ENCODE peak calls at places on chromosomes 5 and 9, in five cellular contexts. K is T-helper 1 cell; P is T-helper 2 cell; S is effector memory CD4-positive, alpha-beta T cell; N is NCI-H2081. Y is an unnamed sample.

GRCh38 chr5:159883522-159883950 is 32.7 kb upstream of the ADRA1B start:
- DNase-seq in N (no peak), S (no peak), K (no peak), P (no peak), Y (no peak)

GRCh38 chr5:38323645-38324295 is 65.4 kb downstream of the EGFLAM start:
- DNase-seq in N (no peak), P (no peak), K (no peak), S (no peak), Y (no peak)

GRCh38 chr9:23537192-23538059 is 288.6 kb downstream of the ELAVL2 start:
- DNase-seq in K (no peak), P (no peak), S (no peak), N (no peak), Y (no peak)

GRCh38 chr5:128264567-128264966 is 181.0 kb downstream of the SLC12A2 start:
- DNase-seq in K (no peak), N (peak), S (no peak), P (no peak), Y (no peak)

GRCh38 chr9:82124090-82124489 is 135.5 kb downstream of the SPATA31D1 start:
- DNase-seq in P (no peak), N (no peak), K (no peak), S (no peak), Y (no peak)

GRCh38 chr5:96823900-96824351 is 16.2 kb upstream of the ERAP1 start:
- DNase-seq in K (no peak), S (no peak), N (no peak), P (peak), Y (peak)

GRCh38 chr5:147113967-147114366 is 120.9 kb upstream of the STK32A start:
- DNase-seq in K (no peak), S (no peak), P (no peak), N (no peak), Y (no peak)

GRCh38 chr9:6512085-6512657 is 99.2 kb downstream of the UHRF2 start:
- DNase-seq in P (no peak), S (no peak), N (no peak), K (no peak), Y (no peak)

GRCh38 chr5:15241216-15241821 is 258.7 kb upstream of the FBXL7 start:
- DNase-seq in N (no peak), K (no peak), P (no peak), S (no peak), Y (no peak)

GRCh38 chr9:125103770-125104169 is 39.6 kb downstream of the SCAI start:
- DNase-seq in S (no peak), K (no peak), N (no peak), P (no peak), Y (no peak)

GRCh38 chr9:114570742-114571141 is 16.8 kb upstream of the ATP6V1G1 start:
- DNase-seq in K (no peak), P (no peak), S (no peak), N (no peak), Y (no peak)

GRCh38 chr5:109837226-109837861 is 147.6 kb downstream of the MAN2A1 start:
- DNase-seq in K (no peak), N (no peak), S (no peak), P (no peak), Y (no peak)

GRCh38 chr9:126516936-126517750 is 96.6 kb upstream of the LMX1B start:
- DNase-seq in K (no peak), P (peak), S (peak), N (peak), Y (peak)

GRCh38 chr5:176606875-176607274 is 3.1 kb downstream of the GPRIN1 start:
- DNase-seq in K (no peak), N (no peak), P (no peak), S (no peak), Y (no peak)

GRCh38 chr5:178469975-178470692 is 120.1 kb downstream of the COL23A1 start:
- DNase-seq in P (no peak), N (no peak), S (no peak), K (no peak), Y (no peak)

GRCh38 chr9:127505396-127506116 is 54.2 kb downstream of the LRSAM1 start:
- DNase-seq in S (no peak), K (no peak), P (peak), N (peak), Y (no peak)

GRCh38 chr9:112848316-112849151 is 42.1 kb downstream of the SLC46A2 start:
- DNase-seq in K (no peak), S (no peak), P (no peak), N (no peak), Y (no peak)

GRCh38 chr5:115758356-115758755 is 58.1 kb downstream of the CDO1 start:
- DNase-seq in S (no peak), P (no peak), K (no peak), N (no peak), Y (no peak)

GRCh38 chr9:82555408-82555807 is 507.5 kb downstream of the RASEF start:
- DNase-seq in K (no peak), P (no peak), N (peak), S (no peak), Y (no peak)